ENCODE peak calls at places on chromosomes 13 and 19, in six cellular contexts. A, J, X, M, F and G are unnamed samples.
A peak's percentile ranks its signal among the peaks of the same experiment; 100 is the strongest.

GRCh38 chr19:5128932-5129389 is 160.0 kb downstream of the KDM4B start:
- DNase-seq in A (no peak), J (no peak), X (peak; percentile 57), M (no peak), F (no peak), G (no peak)

GRCh38 chr13:45773944-45774343 is 71.8 kb downstream of the CBY2 start:
- DNase-seq in A (no peak), J (no peak), X (no peak), M (no peak), F (no peak), G (no peak)

GRCh38 chr19:31073485-31074221 is 275.6 kb downstream of the TSHZ3 start:
- DNase-seq in A (peak; percentile 13), J (no peak), X (no peak), M (no peak), F (no peak), G (no peak)

GRCh38 chr13:44086389-44086788 is 206.7 kb downstream of the LACC1 start:
- DNase-seq in A (no peak), J (no peak), X (no peak), M (no peak), F (no peak), G (no peak)

GRCh38 chr13:34577051-34577450 is 365.0 kb upstream of the NBEA start:
- DNase-seq in A (no peak), J (no peak), X (no peak), M (no peak), F (no peak), G (no peak)

GRCh38 chr13:93079294-93079693 is 147.3 kb upstream of the GPC6 start:
- DNase-seq in A (no peak), J (no peak), X (no peak), M (peak; percentile 14), F (no peak), G (no peak)

GRCh38 chr13:50610238-50610637 is 233.3 kb downstream of the DLEU7 start:
- DNase-seq in A (no peak), J (no peak), X (no peak), M (no peak), F (no peak), G (no peak)

GRCh38 chr19:2814426-2814825 is 5.2 kb upstream of the ZNF554 start:
- DNase-seq in A (no peak), J (no peak), X (no peak), M (peak; percentile 13), F (no peak), G (no peak)

GRCh38 chr13:100630564-100630963 is 42.0 kb upstream of the GGACT start:
- DNase-seq in A (peak; percentile 44), J (no peak), X (no peak), M (no peak), F (no peak), G (no peak)

GRCh38 chr19:33311326-33311682 is 9.0 kb upstream of the CEBPA start:
- DNase-seq in A (no peak), J (peak; percentile 60), X (peak; percentile 68), M (no peak), F (peak; percentile 39), G (no peak)

GRCh38 chr13:48318014-48318713 is 14.6 kb downstream of the RB1 start:
- DNase-seq in A (no peak), J (no peak), X (no peak), M (no peak), F (no peak), G (no peak)

GRCh38 chr13:50277127-50277526 is 261.9 kb downstream of the KCNRG start:
- DNase-seq in A (no peak), J (no peak), X (no peak), M (no peak), F (peak; percentile 17), G (no peak)

GRCh38 chr13:75050419-75051066 is 431.4 kb downstream of the TBC1D4 start:
- DNase-seq in A (no peak), J (no peak), X (no peak), M (no peak), F (no peak), G (no peak)

GRCh38 chr19:15303105-15303780 is 29.1 kb downstream of the BRD4 start:
- DNase-seq in A (no peak), J (no peak), X (no peak), M (no peak), F (no peak), G (no peak)

GRCh38 chr19:49398001-49398615 is 10.1 kb downstream of the KASH5 start:
- DNase-seq in A (no peak), J (no peak), X (no peak), M (peak; percentile 9), F (no peak), G (no peak)

GRCh38 chr13:33817513-33817842 is 471 bp upstream of the RFC3 start:
- DNase-seq in A (peak; percentile 3), J (no peak), X (no peak), M (peak; percentile 10), F (no peak), G (no peak)

GRCh38 chr13:71860547-71861131 is 6.4 kb downstream of the DACH1 start:
- DNase-seq in A (no peak), J (no peak), X (no peak), M (no peak), F (no peak), G (no peak)

GRCh38 chr13:19860884-19861655 is 2.4 kb downstream of the ZMYM5 start:
- DNase-seq in A (no peak), J (no peak), X (no peak), M (no peak), F (no peak), G (no peak)

GRCh38 chr13:114063545-114064515 is 68.6 kb downstream of the RASA3 start:
- DNase-seq in A (no peak), J (peak; percentile 66), X (peak; percentile 68), M (peak; percentile 75), F (peak; percentile 24), G (peak; percentile 88)

GRCh38 chr13:114065926-114066774 is 66.3 kb downstream of the RASA3 start:
- DNase-seq in A (no peak), J (peak; percentile 54), X (no peak), M (no peak), F (no peak), G (peak; percentile 71)

GRCh38 chr13:114062754-114063153 is 69.7 kb downstream of the RASA3 start:
- DNase-seq in A (no peak), J (no peak), X (no peak), M (no peak), F (no peak), G (peak; percentile 63)

GRCh38 chr13:114065141-114065925 is 67.1 kb downstream of the RASA3 start:
- DNase-seq in A (peak; percentile 64), J (peak; percentile 80), X (peak; percentile 79), M (peak; percentile 90), F (peak; percentile 74), G (peak; percentile 93)

GRCh38 chr13:114064516-114065140 is 67.8 kb downstream of the RASA3 start:
- DNase-seq in A (no peak), J (peak; percentile 40), X (peak; percentile 51), M (peak; percentile 83), F (peak; percentile 14), G (peak; percentile 80)
- TF ChIP-seq POLR2AphosphoS5 in A (no peak), J (no peak), X (no peak), M (no peak), F (no peak), G (no peak)

GRCh38 chr19:19849056-19849455 is 16.6 kb upstream of the ZNF253 start:
- DNase-seq in A (no peak), J (no peak), X (no peak), M (no peak), F (no peak), G (no peak)
- H3K4me1 ChIP-seq in A (no peaks in the 10 kb centered on the region), J (no peaks in the 10 kb centered on the region), X (no peaks in the 10 kb centered on the region), M (no peaks in the 10 kb centered on the region), F (no peaks in the 10 kb centered on the region), G (no peaks in the 10 kb centered on the region)

GRCh38 chr19:47274071-47274890 is at the start of gene INAFM1:
- DNase-seq in A (peak; percentile 95), J (peak; percentile 100), X (peak; percentile 99), M (peak; percentile 96), F (peak; percentile 94), G (peak; percentile 99)
- TF ChIP-seq POLR2AphosphoS5 in A (peak; percentile 57), J (peak; percentile 59), X (peak; percentile 87), M (no peak), F (no peak), G (peak; percentile 48)

DNA sequence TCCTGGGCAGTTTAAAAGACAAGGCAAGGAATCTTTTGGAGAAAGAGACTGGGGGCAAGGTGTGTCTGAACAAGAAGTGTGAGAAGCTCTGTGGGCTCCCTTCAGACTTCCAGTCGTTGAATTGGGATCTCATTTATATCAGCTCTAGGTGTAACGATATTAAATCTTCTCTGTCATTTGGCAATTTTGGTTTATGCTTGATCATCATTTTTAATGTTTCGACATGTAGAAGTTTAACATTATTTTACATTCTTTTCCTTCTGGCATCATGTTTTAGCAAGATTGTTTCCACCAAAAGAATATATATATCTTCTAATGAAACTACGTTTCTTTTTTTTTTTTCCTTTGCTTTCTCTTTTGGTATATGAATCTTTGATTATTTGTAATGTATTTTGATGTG is 49.3 kb downstream of the USPL1 start:
- DNase-seq in A (no peak), J (no peak), X (no peak), M (no peak), F (no peak), G (no peak)
- H3K4me1 ChIP-seq in A (no peaks in the 10 kb centered on the region), J (peaks cover 4% of the 10 kb centered on the region), X (no peaks in the 10 kb centered on the region), M (peaks cover 2% of the 10 kb centered on the region), F (peaks cover 12% of the 10 kb centered on the region), G (no peaks in the 10 kb centered on the region)

GRCh38 chr13:53321301-53321700 is 292.7 kb downstream of the OLFM4 start:
- DNase-seq in A (no peak), J (no peak), X (no peak), M (no peak), F (no peak), G (no peak)
- TF ChIP-seq POLR2AphosphoS5 in A (no peak), J (no peak), X (no peak), M (no peak), F (no peak), G (no peak)

DNA sequence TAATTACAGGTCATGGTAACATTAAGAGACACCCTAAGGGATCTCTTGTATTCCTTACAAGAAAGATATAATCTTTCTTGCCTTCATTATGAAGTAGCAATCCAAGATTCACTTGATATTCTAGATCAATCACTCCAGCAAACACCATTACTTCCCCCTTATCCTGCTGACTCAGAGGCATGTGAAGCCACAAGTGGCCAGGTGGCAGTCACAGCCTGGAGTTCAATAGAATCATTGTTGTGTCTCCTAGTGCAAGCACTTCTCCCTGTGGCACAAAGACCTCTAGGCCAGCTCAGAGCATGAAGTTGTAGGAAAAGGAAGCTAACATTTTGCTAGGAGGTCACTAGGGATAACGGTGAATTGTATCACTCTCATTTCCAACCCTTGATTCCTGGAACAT is 864.3 kb upstream of the ATXN8OS start:
- DNase-seq in A (no peak), J (no peak), X (no peak), M (no peak), F (no peak), G (no peak)
- H3K4me1 ChIP-seq in A (peaks cover 1% of the 10 kb centered on the region), J (no peaks in the 10 kb centered on the region), X (no peaks in the 10 kb centered on the region), M (no peaks in the 10 kb centered on the region), F (no peaks in the 10 kb centered on the region), G (no peaks in the 10 kb centered on the region)